ENCODE peak calls at places on chromosomes 4 and X, in six cellular contexts. C is GM23338, A is HCT116, R is MM.1S, T is GM23248, M is PC-3. L is an unnamed sample.

GRCh38 chr4:121269001-121269400 is 104.9 kb upstream of the TNIP3 start:
- DNase-seq in C (peak), A (no peak), R (no peak), T (no peak), M (no peak), L (no peak)

GRCh38 chr4:135949926-135950325 is 1582.4 kb downstream of the PCDH18 start:
- DNase-seq in C (no peak), A (no peak), R (no peak), T (no peak), M (no peak), L (no peak)

GRCh38 chr4:87560802-87561201 is 31.6 kb upstream of the SPARCL1 start:
- DNase-seq in C (no peak), A (no peak), R (no peak), T (peak), M (no peak), L (no peak)

GRCh38 chr4:152972821-152973613 is 36.9 kb downstream of the FHDC1 start:
- DNase-seq in C (no peak), A (no peak), R (no peak), T (peak), M (peak), L (no peak)

GRCh38 chr4:113445286-113445685 is 316.3 kb downstream of the CAMK2D start:
- DNase-seq in C (no peak), A (no peak), R (no peak), T (peak), M (peak), L (peak)

GRCh38 chr4:9927317-9928007 is 93.8 kb downstream of the SLC2A9 start:
- DNase-seq in C (no peak), A (no peak), R (no peak), T (peak), M (no peak), L (no peak)

GRCh38 chr4:2948895-2949781 is 14.1 kb downstream of the NOP14 start:
- DNase-seq in C (no peak), A (peak), R (no peak), T (peak), M (peak), L (peak)

GRCh38 chr4:169799260-169799659 is 41.5 kb upstream of the HPF1 start:
- DNase-seq in C (no peak), A (no peak), R (no peak), T (no peak), M (no peak), L (no peak)

GRCh38 chr4:150323551-150324325 is 245.5 kb downstream of the DCLK2 start:
- DNase-seq in C (peak), A (no peak), R (no peak), T (no peak), M (no peak), L (no peak)

GRCh38 chr4:10625130-10625529 is 59.4 kb downstream of the CLNK start:
- DNase-seq in C (no peak), A (no peak), R (no peak), T (no peak), M (no peak), L (peak)

GRCh38 chrX:146278381-146278780 is 460.8 kb downstream of the SLITRK2 start:
- DNase-seq in C (peak), A (no peak), R (peak), T (no peak), M (no peak), L (peak)

GRCh38 chrX:96929036-96929435 is 45.3 kb downstream of the RPA4 start:
- DNase-seq in C (no peak), A (no peak), R (no peak), T (no peak), M (no peak), L (no peak)

GRCh38 chr4:47741200-47741599 is 96.7 kb downstream of the CORIN start:
- DNase-seq in C (no peak), A (no peak), R (no peak), T (peak), M (no peak), L (no peak)

GRCh38 chr4:36841583-36842326 is 402.8 kb upstream of the NWD2 start:
- DNase-seq in C (no peak), A (no peak), R (no peak), T (no peak), M (peak), L (no peak)

GRCh38 chr4:124743711-124744110 is 31.2 kb upstream of the ANKRD50 start:
- DNase-seq in C (no peak), A (no peak), R (no peak), T (no peak), M (no peak), L (no peak)

GRCh38 chr4:179485781-179486180 is 2043.5 kb upstream of the AGA start:
- DNase-seq in C (no peak), A (no peak), R (no peak), T (no peak), M (no peak), L (no peak)

GRCh38 chr4:184364100-184364921 is 110.0 kb downstream of the IRF2 start:
- DNase-seq in C (no peak), A (no peak), R (peak), T (no peak), M (no peak), L (no peak)

DNA sequence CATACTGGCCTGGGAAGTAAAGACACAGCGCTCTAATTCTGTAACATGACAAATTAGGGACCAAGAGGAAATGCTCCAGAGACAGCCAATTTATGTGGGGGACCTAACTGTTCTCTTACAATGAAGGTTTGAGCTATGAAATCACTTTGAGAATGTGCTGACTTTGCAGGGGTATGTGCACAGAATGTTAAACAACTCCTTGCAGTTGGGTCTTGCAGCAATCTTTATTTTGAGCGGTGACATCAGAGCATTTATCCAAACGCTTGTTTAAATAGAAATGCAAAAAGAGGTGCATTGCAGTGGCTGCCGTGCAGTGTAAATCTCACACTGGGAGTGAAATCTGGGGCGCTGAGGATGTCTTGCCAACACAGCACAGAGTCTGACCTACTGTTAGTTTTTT is 109.3 kb downstream of the MAGEC2 start:
- DNase-seq in C (no peak), A (no peak), R (no peak), T (no peak), M (no peak), L (peak)
- TF ChIP-seq EZH2phosphoT487 in C (no peak), A (no peak), R (no peak), T (no peak), M (no peak), L (no peak)

GRCh38 chr4:90766837-90767236 is 639.6 kb downstream of the CCSER1 start:
- DNase-seq in C (no peak), A (no peak), R (no peak), T (no peak), M (no peak), L (no peak)
- TF ChIP-seq EZH2 in C (no peak), A (no peak), R (no peak), T (no peak), M (no peak), L (no peak)

GRCh38 chr4:86035688-86036087 is 324.2 kb downstream of the MAPK10 start:
- DNase-seq in C (no peak), A (no peak), R (no peak), T (peak), M (peak), L (no peak)
- TF ChIP-seq EZH2phosphoT487 in C (no peak), A (no peak), R (no peak), T (no peak), M (no peak), L (no peak)

GRCh38 chr4:110636677-110637407 is 14.0 kb upstream of the PITX2 start:
- DNase-seq in C (peak), A (peak), R (no peak), T (peak), M (no peak), L (peak)
- TF ChIP-seq EZH2 in C (peak), A (no peak), R (no peak), T (no peak), M (no peak), L (peak)

DNA sequence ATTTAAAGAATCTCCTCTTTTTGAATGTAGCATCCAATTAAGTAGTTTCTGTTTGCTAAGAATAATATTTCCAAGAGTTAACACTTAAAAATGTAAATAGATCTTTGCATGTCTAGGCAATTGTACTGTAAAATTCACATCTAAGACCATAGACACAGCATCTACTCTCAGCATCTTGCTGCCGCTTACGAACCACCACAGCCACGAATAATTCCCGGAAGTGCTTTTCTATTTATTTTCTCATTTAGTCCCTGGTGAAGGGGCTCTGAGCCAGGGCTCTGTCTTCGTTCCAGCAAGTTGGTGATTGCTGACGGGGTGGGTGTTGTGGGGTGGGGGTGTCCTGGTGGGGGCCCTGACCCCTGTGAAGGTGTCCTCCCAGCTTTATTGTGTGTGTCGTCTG is 1.5 kb downstream of the NSG1 start:
- DNase-seq in C (no peak), A (no peak), R (no peak), T (no peak), M (no peak), L (no peak)
- TF ChIP-seq EZH2phosphoT487 in C (no peak), A (no peak), R (no peak), T (no peak), M (no peak), L (no peak)

DNA sequence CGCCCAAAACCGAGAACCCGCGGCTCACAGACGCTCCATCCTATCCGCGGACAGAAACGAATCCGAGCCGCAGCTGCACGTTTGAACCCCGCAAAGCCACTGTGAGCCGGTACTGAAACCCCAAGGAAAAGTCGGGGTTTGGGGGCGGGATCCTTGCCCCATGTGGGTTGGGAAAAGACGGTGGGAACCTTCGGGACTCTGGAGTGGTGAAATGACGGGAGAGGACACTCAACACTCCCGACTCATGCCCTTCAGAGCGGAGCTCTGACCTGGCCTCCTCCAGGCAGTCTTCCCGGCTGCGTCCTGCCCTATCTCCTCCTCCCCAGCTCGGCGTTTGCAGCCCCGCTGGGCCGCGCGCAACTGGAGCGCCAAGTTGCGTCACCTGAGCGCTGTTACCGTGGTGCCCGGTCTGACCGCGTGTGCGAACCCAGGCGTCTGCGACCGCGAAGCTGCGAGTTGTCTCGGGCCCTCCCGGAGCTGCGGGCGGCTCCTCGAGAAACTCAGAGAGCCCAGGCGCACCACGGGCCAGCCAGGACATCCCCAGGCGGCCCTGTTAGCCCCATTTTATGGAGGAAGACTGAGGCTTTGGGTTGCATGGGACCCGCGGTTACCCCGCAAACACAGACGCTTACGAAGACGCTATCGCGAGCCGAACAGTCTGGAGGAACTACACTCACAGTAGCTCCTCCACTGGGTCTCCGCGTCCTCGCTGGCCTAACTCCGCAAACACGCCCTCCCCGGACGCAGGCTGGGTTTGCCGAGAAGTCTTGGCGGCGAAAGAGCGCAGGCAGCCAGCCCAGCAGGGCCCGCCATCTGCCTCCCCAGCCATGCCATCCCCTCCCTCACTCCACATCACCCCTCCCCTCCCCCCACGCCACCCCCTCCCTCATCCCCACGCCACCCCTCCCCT is 20.3 kb upstream of the HMX1 start:
- DNase-seq in C (peak), A (no peak), R (no peak), T (no peak), M (no peak), L (no peak)
- TF ChIP-seq EZH2 in C (peak), A (no peak), R (no peak), T (no peak), M (no peak), L (peak)